ENCODE peak calls at places on chromosomes 13 and 19, in four cellular contexts. L is fibroblast of mammary gland, I is H1, Z is heart left ventricle. W is an unnamed sample.

GRCh38 chr13:33744589-33745369 is 73.2 kb upstream of the RFC3 start:
- DNase-seq in Z (no peak), I (no peak), L (no peak), W (no peak)

GRCh38 chr19:1169921-1170885 is 3.9 kb downstream of the SBNO2 start:
- DNase-seq in L (peak; percentile 98), I (no peak), Z (peak; percentile 67), W (no peak)

GRCh38 chr19:42657551-42657950 is 62.8 kb upstream of the CEACAM8 start:
- DNase-seq in I (no peak), Z (no peak), L (peak; percentile 39), W (no peak)

GRCh38 chr13:41812851-41813250 is 148.1 kb downstream of the VWA8 start:
- DNase-seq in I (no peak), Z (no peak), L (no peak), W (no peak)

GRCh38 chr19:16445238-16446107 is 26.3 kb downstream of the EPS15L1 start:
- DNase-seq in Z (no peak), I (no peak), L (peak; percentile 78), W (no peak)

GRCh38 chr13:40664100-40665060 is 2.1 kb downstream of the FOXO1 start:
- DNase-seq in Z (peak; percentile 85), I (peak; percentile 59), L (no peak), W (no peak)

GRCh38 chr13:94390881-94391280 is 88.6 kb downstream of the DCT start:
- DNase-seq in L (no peak), I (no peak), Z (no peak), W (no peak)

GRCh38 chr19:57648336-57649003 is 15.5 kb downstream of the ZNF211 start:
- DNase-seq in Z (no peak), I (peak; percentile 14), L (no peak), W (no peak)

GRCh38 chr19:57560049-57560491 is 407 bp upstream of the ZNF550 start:
- DNase-seq in I (no peak), Z (peak; percentile 63), L (peak; percentile 81), W (no peak)

GRCh38 chr19:1567848-1568227 is 287 bp downstream of the MEX3D start:
- DNase-seq in Z (no peak), L (no peak), I (no peak), W (no peak)

GRCh38 chr19:35136231-35136630 is 1.4 kb upstream of the LGI4 start:
- DNase-seq in Z (no peak), L (no peak), I (no peak), W (no peak)

GRCh38 chr19:37779139-37780035 is at the start of gene ZNF573:
- DNase-seq in Z (peak; percentile 87), L (peak; percentile 89), I (peak; percentile 86), W (peak; percentile 86)

GRCh38 chr19:19453129-19453461 is 47.6 kb downstream of the GATAD2A start:
- DNase-seq in I (no peak), L (no peak), Z (no peak), W (no peak)

GRCh38 chr19:15640294-15640903 is at the start of gene CYP4F3:
- DNase-seq in L (no peak), Z (peak; percentile 56), I (no peak), W (no peak)

GRCh38 chr19:30090476-30090875 is 148.4 kb downstream of the URI1 start:
- DNase-seq in L (no peak), Z (no peak), I (no peak), W (no peak)

GRCh38 chr13:80923907-80924306 is 583.0 kb upstream of the SPRY2 start:
- DNase-seq in Z (no peak), I (no peak), L (peak; percentile 27), W (no peak)

GRCh38 chr19:42465827-42466280 is 23.1 kb upstream of the CXCL17 start:
- DNase-seq in I (no peak), L (no peak), Z (no peak), W (no peak)

GRCh38 chr13:110640591-110641029 is 25.3 kb downstream of the NAXD start:
- DNase-seq in L (peak; percentile 45), I (no peak), Z (peak; percentile 62), W (no peak)

GRCh38 chr13:108214511-108215383 is 589 bp downstream of the LIG4 start:
- DNase-seq in Z (peak; percentile 36), L (no peak), I (no peak), W (peak; percentile 20)

GRCh38 chr13:49651775-49652690 is 23.7 kb downstream of the ARL11 start:
- DNase-seq in Z (no peak), L (no peak), I (no peak), W (no peak)

GRCh38 chr19:2775556-2776430 is 7.3 kb downstream of the SGTA start:
- DNase-seq in I (no peak), Z (peak; percentile 88), L (peak; percentile 86), W (peak; percentile 41)

GRCh38 chr13:57631607-57632275 is at the start of gene PCDH17:
- DNase-seq in L (no peak), Z (peak; percentile 56), I (peak; percentile 76), W (no peak)

GRCh38 chr13:42272115-42272756 is at the start of gene AKAP11:
- DNase-seq in I (peak; percentile 73), L (peak; percentile 46), Z (no peak), W (peak; percentile 66)

GRCh38 chr19:2099937-2100718 is 3.4 kb downstream of the IZUMO4 start:
- DNase-seq in I (no peak), Z (no peak), L (no peak), W (no peak)

GRCh38 chr19:54517483-54517882 is 14.9 kb downstream of the LAIR2 start:
- DNase-seq in L (peak; percentile 25), I (peak; percentile 46), Z (peak; percentile 33), W (peak; percentile 82)

GRCh38 chr19:7857727-7858701 is 16.2 kb downstream of the PRR36 start:
- DNase-seq in L (no peak), I (peak; percentile 84), Z (no peak), W (no peak)

GRCh38 chr13:95246292-95247082 is 54.8 kb downstream of the ABCC4 start:
- DNase-seq in Z (no peak), I (no peak), L (no peak), W (no peak)

W was measured in DND-41.